ENCODE peak calls at places on chromosomes 7 and 10, in seven cellular contexts. L, D, I, F, T, S and A are unnamed samples.

GRCh38 chr10:61136151-61136550 is 192.2 kb upstream of the RHOBTB1 start:
- DNase-seq in L (no peak), I (peak), T (no peak), F (no peak), D (no peak), S (no peak), A (no peak)

GRCh38 chr7:8133955-8134733 is 127.8 kb downstream of the ICA1 start:
- DNase-seq in S (no peak), D (no peak), L (no peak), T (no peak), I (no peak), F (no peak), A (no peak)

GRCh38 chr10:3941676-3942075 is 156.7 kb upstream of the KLF6 start:
- DNase-seq in F (no peak), T (no peak), S (no peak), L (no peak), D (no peak), I (no peak), A (no peak)

GRCh38 chr10:74114041-74114448 is 36.6 kb downstream of the AP3M1 start:
- DNase-seq in I (no peak), L (no peak), D (no peak), S (no peak), T (no peak), F (no peak), A (no peak)

GRCh38 chr7:30351274-30351673 is 66.9 kb downstream of the ZNRF2 start:
- DNase-seq in D (no peak), L (no peak), F (no peak), I (no peak), S (no peak), T (no peak), A (no peak)

GRCh38 chr10:101879456-101880189 is 36.0 kb upstream of the KCNIP2 start:
- DNase-seq in S (no peak), T (peak), I (peak), L (peak), F (peak), D (no peak), A (no peak)

GRCh38 chr10:101683226-101683625 is 11.7 kb downstream of the FBXW4 start:
- DNase-seq in T (no peak), D (no peak), F (no peak), S (no peak), L (no peak), I (no peak), A (no peak)

GRCh38 chr7:123580406-123581161 is 21.0 kb upstream of the ASB15 start:
- DNase-seq in L (peak), F (no peak), I (peak), T (peak), D (no peak), S (no peak), A (peak)

GRCh38 chr7:109376576-109376975 is 806.9 kb downstream of the DNAJB9 start:
- DNase-seq in L (peak), D (no peak), T (no peak), S (no peak), F (no peak), I (no peak), A (no peak)

DNA sequence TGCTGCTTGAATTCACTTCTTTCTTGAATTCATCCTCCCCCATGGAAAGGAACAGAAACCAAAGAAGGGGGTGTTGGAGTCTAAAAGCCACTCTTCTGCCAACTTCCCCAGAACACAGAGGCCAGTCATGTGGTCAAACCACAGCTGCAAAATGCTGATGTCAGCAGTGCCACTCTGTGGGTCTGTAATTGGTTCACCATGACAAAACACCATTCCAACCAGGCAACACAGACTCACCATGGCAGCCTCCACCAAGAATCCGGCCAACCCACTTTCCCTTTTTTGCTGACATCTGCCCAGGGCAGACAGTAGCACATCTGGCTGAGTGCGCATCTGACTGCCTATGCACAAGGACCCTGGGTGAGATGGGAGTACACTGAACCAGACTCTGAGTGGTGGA is 16.8 kb downstream of the OSBPL3 start:
- DNase-seq in I (no peak), F (no peak), T (no peak), D (peak), S (no peak), L (peak), A (peak)
- H3K4me3 ChIP-seq in I (no peak), F (no peak), T (no peak), D (no peak), S (no peak), L (no peak), A (no peak)

GRCh38 chr7:17319164-17320101 is 21.0 kb downstream of the AHR start:
- DNase-seq in D (no peak), L (no peak), F (no peak), I (no peak), T (no peak), S (no peak), A (no peak)

GRCh38 chr7:17318146-17318545 is 19.7 kb downstream of the AHR start:
- DNase-seq in I (peak), S (no peak), T (peak), D (no peak), L (peak), F (no peak), A (no peak)

GRCh38 chr7:17313175-17313574 is 14.7 kb downstream of the AHR start:
- DNase-seq in L (no peak), I (no peak), T (no peak), F (no peak), S (no peak), D (no peak), A (no peak)

GRCh38 chr7:17312641-17313040 is 14.2 kb downstream of the AHR start:
- DNase-seq in L (no peak), T (no peak), S (no peak), D (no peak), F (no peak), I (no peak), A (no peak)

GRCh38 chr7:17315974-17316373 is 17.5 kb downstream of the AHR start:
- DNase-seq in L (no peak), D (no peak), S (no peak), F (no peak), I (no peak), T (no peak), A (no peak)
- H3K4me3 ChIP-seq in L (no peak), D (no peak), S (no peak), F (no peak), I (no peak), T (no peak), A (no peak)

DNA sequence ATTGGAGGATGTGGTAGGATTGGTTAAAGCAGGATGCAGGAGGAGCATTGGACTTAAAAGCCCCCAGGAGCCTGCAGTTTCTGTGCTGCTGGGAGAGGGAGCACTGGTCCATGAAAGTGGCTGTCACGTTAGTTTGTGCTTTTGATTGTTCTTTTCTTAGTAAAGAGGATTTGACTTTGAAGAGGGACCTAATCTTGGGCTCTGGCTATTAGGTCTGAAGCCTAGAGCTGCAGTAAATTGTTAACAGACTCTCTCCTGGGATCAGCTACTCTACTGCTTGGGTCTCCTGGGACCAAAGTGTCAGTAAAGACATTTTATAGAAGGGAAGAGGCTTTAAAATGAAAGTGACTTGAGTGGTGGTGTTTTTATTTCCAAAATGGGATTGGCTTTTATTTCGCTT is 3.7 kb downstream of the ZFYVE27 start:
- DNase-seq in F (no peak), T (no peak), I (no peak), L (no peak), D (no peak), S (no peak), A (no peak)
- H3K4me3 ChIP-seq in F (no peak), T (no peak), I (no peak), L (no peak), D (no peak), S (no peak), A (no peak)

DNA sequence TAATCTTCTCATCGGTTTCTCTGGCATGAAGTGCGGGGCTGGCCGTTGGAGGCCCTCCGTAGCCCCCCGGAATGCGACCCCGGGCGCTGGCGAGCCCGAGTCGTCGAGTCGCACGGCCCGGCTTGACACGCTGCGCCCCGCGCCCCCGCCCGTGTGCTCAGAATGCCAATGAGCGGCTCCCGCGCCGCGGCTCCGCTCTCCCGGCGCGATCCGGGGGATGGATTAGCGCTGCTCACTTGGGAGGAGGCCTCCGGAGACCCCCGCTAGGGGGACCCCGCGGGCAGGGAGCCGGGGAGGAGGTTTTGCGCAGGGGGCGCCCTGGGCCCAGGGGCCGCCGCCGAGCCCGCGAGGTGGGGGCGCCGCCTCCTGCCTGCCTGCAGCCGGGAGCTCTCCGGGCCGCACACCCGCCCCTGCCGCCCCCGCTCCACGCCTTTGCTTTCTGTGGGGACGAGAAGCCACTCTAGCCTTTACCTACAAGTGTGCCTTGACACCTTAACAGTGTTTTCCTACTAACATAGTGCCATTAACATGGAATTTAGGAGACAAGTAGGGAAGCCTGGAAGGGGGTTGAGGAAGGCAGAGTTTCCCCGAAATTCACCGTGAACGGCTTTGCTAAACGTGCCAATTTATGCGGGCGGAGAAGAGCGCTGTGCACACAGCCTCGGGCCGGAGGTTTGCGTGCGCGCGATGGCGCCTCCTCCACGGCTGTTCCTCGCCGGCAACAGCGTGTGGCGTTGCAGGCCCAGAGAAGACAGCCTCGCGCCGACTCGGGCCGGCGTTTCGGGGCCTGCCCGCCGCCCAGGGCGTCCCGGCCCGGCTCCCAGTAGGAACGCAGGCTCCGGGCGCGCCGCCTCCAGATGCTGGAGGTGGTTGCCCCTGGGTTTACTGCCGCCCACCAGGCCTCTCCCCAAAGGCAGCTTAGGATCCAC is 7.1 kb downstream of the SHH start:
- DNase-seq in L (peak), F (no peak), T (no peak), I (peak), S (peak), D (peak), A (peak)
- H3K4me3 ChIP-seq in L (peak), F (peak), T (peak), I (peak), S (peak), D (no peak), A (peak)

DNA sequence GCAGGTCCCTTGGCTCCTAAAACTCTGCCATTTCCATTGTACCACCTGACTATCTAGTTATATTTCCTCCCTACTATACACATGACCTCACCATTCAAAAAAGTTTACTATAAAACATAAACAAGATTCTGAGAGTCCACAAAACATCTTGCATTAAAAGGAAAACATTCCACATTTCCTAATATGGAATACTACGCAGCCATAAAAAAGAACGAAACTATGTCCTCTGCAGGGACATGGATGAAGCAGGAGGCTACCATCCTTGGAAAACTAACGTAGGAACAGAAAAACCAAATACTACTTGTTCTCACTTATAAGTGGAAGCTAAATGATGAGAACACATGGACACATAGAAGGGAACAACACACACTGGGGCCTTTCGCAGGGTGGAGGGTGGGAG is 48.3 kb downstream of the SVIL start:
- DNase-seq in F (no peak), S (no peak), L (no peak), I (no peak), T (no peak), D (no peak), A (no peak)
- H3K4me3 ChIP-seq in F (no peak), S (no peak), L (no peak), I (no peak), T (no peak), D (no peak), A (no peak)

GRCh38 chr10:79981356-79981672 is 32.4 kb upstream of the SFTPD start:
- DNase-seq in T (no peak), F (no peak), S (no peak), L (no peak), I (no peak), D (no peak), A (no peak)
- H3K4me3 ChIP-seq in T (peak), F (peak), S (no peak), L (peak), I (peak), D (no peak), A (peak)

GRCh38 chr7:12640299-12641096 is 46.9 kb upstream of the ARL4A start:
- DNase-seq in F (no peak), L (no peak), I (no peak), T (no peak), S (no peak), D (no peak), A (no peak)

GRCh38 chr7:12638851-12639467 is 48.5 kb upstream of the ARL4A start:
- DNase-seq in T (peak), F (no peak), L (peak), S (no peak), D (no peak), I (no peak), A (peak)

GRCh38 chr7:12637328-12637727 is 50.1 kb upstream of the ARL4A start:
- DNase-seq in L (no peak), I (no peak), F (no peak), S (no peak), D (no peak), T (no peak), A (no peak)

GRCh38 chr7:12635830-12636229 is 51.6 kb upstream of the ARL4A start:
- DNase-seq in F (no peak), I (no peak), S (no peak), L (no peak), D (no peak), T (no peak), A (peak)

DNA sequence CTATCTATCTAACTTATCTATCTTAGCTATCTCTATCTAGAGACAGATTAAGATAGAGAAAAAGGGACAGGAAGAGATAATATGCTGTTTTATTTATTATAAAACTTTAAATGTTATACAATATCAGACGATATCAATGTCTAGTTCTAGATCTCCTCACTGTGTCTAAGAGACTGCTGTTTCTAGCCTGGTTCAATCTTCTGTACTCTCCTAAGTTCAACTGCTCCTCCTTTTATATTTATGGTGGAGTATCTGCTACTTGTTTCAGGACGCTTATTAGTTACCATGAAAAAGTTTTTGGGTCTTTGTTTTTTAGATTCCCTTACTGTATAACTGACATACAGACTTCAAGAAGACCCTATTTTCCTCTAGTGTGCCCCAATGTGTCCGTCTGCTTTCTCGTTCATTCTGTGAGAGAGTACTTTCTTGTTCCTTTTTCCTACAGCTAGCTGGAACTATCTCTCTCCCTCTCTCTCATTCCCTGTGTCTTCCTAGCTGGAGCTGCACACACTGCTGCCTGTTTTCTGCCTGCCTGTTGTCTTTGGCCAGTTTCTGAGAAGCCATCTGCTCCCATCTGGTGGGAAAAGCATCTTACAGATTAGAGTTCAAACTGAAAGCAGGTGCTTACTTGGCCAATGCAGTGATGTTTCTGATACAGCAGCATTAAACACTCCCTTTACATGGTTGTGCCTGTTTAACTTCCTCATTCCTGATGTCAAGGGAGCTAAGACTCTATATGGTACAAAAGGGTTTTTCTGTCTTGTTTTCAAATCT is 49.4 kb upstream of the ARL4A start:
- DNase-seq in D (no peak), T (no peak), I (no peak), L (no peak), S (no peak), F (no peak), A (no peak)
- H3K4me3 ChIP-seq in D (no peak), T (no peak), I (no peak), L (no peak), S (peak), F (no peak), A (no peak)

GRCh38 chr10:9550810-9551209 is 1466.9 kb upstream of the CELF2 start:
- DNase-seq in S (no peak), L (no peak), I (no peak), T (no peak), F (no peak), D (no peak), A (no peak)

GRCh38 chr10:9547921-9548904 is 1469.5 kb upstream of the CELF2 start:
- DNase-seq in S (no peak), D (no peak), L (no peak), F (no peak), I (no peak), T (no peak), A (no peak)

GRCh38 chr10:9545073-9545472 is 1472.6 kb upstream of the CELF2 start:
- DNase-seq in L (no peak), T (no peak), S (no peak), D (no peak), I (no peak), F (no peak), A (no peak)
- H3K4me3 ChIP-seq in L (no peak), T (no peak), S (no peak), D (no peak), I (no peak), F (no peak), A (no peak)